ENCODE peak calls at places on chromosomes 7 and 10, in seven cellular contexts. One of them, this sample, is unnamed.

GRCh38 chr7:129657363-129657762 is 45.8 kb downstream of the NRF1 start:
- DNase-seq in MM.1S: no peak
- DNase-seq in OCI-LY7: no peak
- DNase-seq in HCT116: no peak
- DNase-seq in GM23338: no peak
- DNase-seq in hepatocyte: no peak
- DNase-seq in PC-3: peak
- DNase-seq in this sample: no peak

GRCh38 chr7:73521636-73522080 is 435 bp downstream of the BAZ1B start:
- DNase-seq in MM.1S: peak
- DNase-seq in OCI-LY7: peak
- DNase-seq in HCT116: no peak
- DNase-seq in GM23338: peak
- DNase-seq in hepatocyte: peak
- DNase-seq in PC-3: peak
- DNase-seq in this sample: no peak

GRCh38 chr7:114409750-114410149 is 4.9 kb upstream of the FOXP2 start:
- DNase-seq in MM.1S: no peak
- DNase-seq in OCI-LY7: no peak
- DNase-seq in HCT116: no peak
- DNase-seq in GM23338: no peak
- DNase-seq in hepatocyte: no peak
- DNase-seq in PC-3: no peak
- DNase-seq in this sample: no peak

GRCh38 chr10:25125151-25125550 is 49.6 kb upstream of the GPR158 start:
- DNase-seq in MM.1S: no peak
- DNase-seq in OCI-LY7: no peak
- DNase-seq in HCT116: no peak
- DNase-seq in GM23338: peak
- DNase-seq in hepatocyte: no peak
- DNase-seq in PC-3: no peak
- DNase-seq in this sample: peak

GRCh38 chr10:98460837-98461499 is 14.2 kb upstream of the HPS1 start:
- DNase-seq in MM.1S: no peak
- DNase-seq in OCI-LY7: no peak
- DNase-seq in HCT116: peak
- DNase-seq in GM23338: no peak
- DNase-seq in hepatocyte: peak
- DNase-seq in PC-3: peak
- DNase-seq in this sample: no peak

GRCh38 chr7:41869596-41869995 is 166.7 kb upstream of the INHBA start:
- DNase-seq in MM.1S: no peak
- DNase-seq in OCI-LY7: no peak
- DNase-seq in HCT116: no peak
- DNase-seq in GM23338: no peak
- DNase-seq in hepatocyte: no peak
- DNase-seq in PC-3: no peak
- DNase-seq in this sample: no peak

GRCh38 chr7:5689716-5690115 is 91.7 kb downstream of the RNF216 start:
- DNase-seq in MM.1S: no peak
- DNase-seq in OCI-LY7: no peak
- DNase-seq in HCT116: no peak
- DNase-seq in GM23338: no peak
- DNase-seq in hepatocyte: no peak
- DNase-seq in PC-3: no peak
- DNase-seq in this sample: no peak

GRCh38 chr7:155257482-155258232 is 40.0 kb upstream of the INSIG1 start:
- DNase-seq in MM.1S: no peak
- DNase-seq in OCI-LY7: no peak
- DNase-seq in HCT116: no peak
- DNase-seq in GM23338: no peak
- DNase-seq in hepatocyte: no peak
- DNase-seq in PC-3: peak
- DNase-seq in this sample: no peak

GRCh38 chr7:23759556-23760391 is 49.8 kb downstream of the STK31 start:
- DNase-seq in MM.1S: no peak
- DNase-seq in OCI-LY7: no peak
- DNase-seq in HCT116: peak
- DNase-seq in GM23338: no peak
- DNase-seq in hepatocyte: no peak
- DNase-seq in PC-3: peak
- DNase-seq in this sample: no peak

GRCh38 chr7:73611017-73611555 is 13.2 kb downstream of the MLXIPL start:
- DNase-seq in MM.1S: no peak
- DNase-seq in OCI-LY7: no peak
- DNase-seq in HCT116: no peak
- DNase-seq in GM23338: peak
- DNase-seq in hepatocyte: no peak
- DNase-seq in PC-3: no peak
- DNase-seq in this sample: no peak

GRCh38 chr10:116771101-116771705 is 28.8 kb upstream of the HSPA12A start:
- DNase-seq in MM.1S: no peak
- DNase-seq in OCI-LY7: no peak
- DNase-seq in HCT116: no peak
- DNase-seq in GM23338: peak
- DNase-seq in hepatocyte: peak
- DNase-seq in PC-3: peak
- DNase-seq in this sample: no peak

GRCh38 chr7:33742999-33743587 is 162.2 kb upstream of the BMPER start:
- DNase-seq in MM.1S: no peak
- DNase-seq in OCI-LY7: no peak
- DNase-seq in HCT116: no peak
- DNase-seq in GM23338: no peak
- DNase-seq in hepatocyte: no peak
- DNase-seq in PC-3: no peak
- DNase-seq in this sample: no peak

GRCh38 chr7:142355328-142355727 is 97.5 kb upstream of the PRSS58 start:
- DNase-seq in MM.1S: no peak
- DNase-seq in OCI-LY7: no peak
- DNase-seq in HCT116: no peak
- DNase-seq in GM23338: no peak
- DNase-seq in hepatocyte: no peak
- DNase-seq in PC-3: peak
- DNase-seq in this sample: no peak

GRCh38 chr7:111920329-111920728 is 285.9 kb downstream of the DOCK4 start:
- DNase-seq in MM.1S: no peak
- DNase-seq in OCI-LY7: no peak
- DNase-seq in HCT116: no peak
- DNase-seq in GM23338: no peak
- DNase-seq in hepatocyte: no peak
- DNase-seq in PC-3: peak
- DNase-seq in this sample: no peak

GRCh38 chr10:28403090-28403489 is 100.2 kb upstream of the MPP7 start:
- DNase-seq in MM.1S: no peak
- DNase-seq in OCI-LY7: no peak
- DNase-seq in HCT116: no peak
- DNase-seq in GM23338: no peak
- DNase-seq in hepatocyte: no peak
- DNase-seq in PC-3: no peak
- DNase-seq in this sample: no peak

GRCh38 chr7:91946549-91946948 is 5.9 kb downstream of the AKAP9 start:
- DNase-seq in MM.1S: no peak
- DNase-seq in OCI-LY7: no peak
- DNase-seq in HCT116: no peak
- DNase-seq in GM23338: no peak
- DNase-seq in hepatocyte: no peak
- DNase-seq in PC-3: no peak
- DNase-seq in this sample: no peak

GRCh38 chr7:135550196-135550595 is 7.5 kb upstream of the NUP205 start:
- DNase-seq in MM.1S: no peak
- DNase-seq in OCI-LY7: no peak
- DNase-seq in HCT116: no peak
- DNase-seq in GM23338: no peak
- DNase-seq in hepatocyte: no peak
- DNase-seq in PC-3: no peak
- DNase-seq in this sample: no peak

GRCh38 chr10:37010741-37011140 is 114.7 kb upstream of the ANKRD30A start:
- DNase-seq in MM.1S: no peak
- DNase-seq in OCI-LY7: no peak
- DNase-seq in HCT116: no peak
- DNase-seq in GM23338: no peak
- DNase-seq in hepatocyte: no peak
- DNase-seq in PC-3: peak
- DNase-seq in this sample: no peak

GRCh38 chr7:141562036-141562435 is 10.8 kb downstream of the AGK start:
- DNase-seq in MM.1S: no peak
- DNase-seq in OCI-LY7: no peak
- DNase-seq in HCT116: no peak
- DNase-seq in GM23338: no peak
- DNase-seq in hepatocyte: no peak
- DNase-seq in PC-3: no peak
- DNase-seq in this sample: no peak

GRCh38 chr7:70571403-70571911 is 560.5 kb upstream of the GALNT17 start:
- DNase-seq in MM.1S: no peak
- DNase-seq in OCI-LY7: no peak
- DNase-seq in HCT116: no peak
- DNase-seq in GM23338: no peak
- DNase-seq in hepatocyte: peak
- DNase-seq in PC-3: no peak
- DNase-seq in this sample: no peak

GRCh38 chr7:42227523-42227922 is 9.5 kb downstream of the GLI3 start:
- DNase-seq in MM.1S: peak
- DNase-seq in OCI-LY7: no peak
- DNase-seq in HCT116: no peak
- DNase-seq in GM23338: peak
- DNase-seq in hepatocyte: no peak
- DNase-seq in PC-3: no peak
- DNase-seq in this sample: peak

GRCh38 chr7:70071786-70072185 is 473.5 kb downstream of the AUTS2 start:
- DNase-seq in MM.1S: no peak
- DNase-seq in OCI-LY7: no peak
- DNase-seq in HCT116: no peak
- DNase-seq in GM23338: no peak
- DNase-seq in hepatocyte: no peak
- DNase-seq in PC-3: no peak
- DNase-seq in this sample: no peak

DNA sequence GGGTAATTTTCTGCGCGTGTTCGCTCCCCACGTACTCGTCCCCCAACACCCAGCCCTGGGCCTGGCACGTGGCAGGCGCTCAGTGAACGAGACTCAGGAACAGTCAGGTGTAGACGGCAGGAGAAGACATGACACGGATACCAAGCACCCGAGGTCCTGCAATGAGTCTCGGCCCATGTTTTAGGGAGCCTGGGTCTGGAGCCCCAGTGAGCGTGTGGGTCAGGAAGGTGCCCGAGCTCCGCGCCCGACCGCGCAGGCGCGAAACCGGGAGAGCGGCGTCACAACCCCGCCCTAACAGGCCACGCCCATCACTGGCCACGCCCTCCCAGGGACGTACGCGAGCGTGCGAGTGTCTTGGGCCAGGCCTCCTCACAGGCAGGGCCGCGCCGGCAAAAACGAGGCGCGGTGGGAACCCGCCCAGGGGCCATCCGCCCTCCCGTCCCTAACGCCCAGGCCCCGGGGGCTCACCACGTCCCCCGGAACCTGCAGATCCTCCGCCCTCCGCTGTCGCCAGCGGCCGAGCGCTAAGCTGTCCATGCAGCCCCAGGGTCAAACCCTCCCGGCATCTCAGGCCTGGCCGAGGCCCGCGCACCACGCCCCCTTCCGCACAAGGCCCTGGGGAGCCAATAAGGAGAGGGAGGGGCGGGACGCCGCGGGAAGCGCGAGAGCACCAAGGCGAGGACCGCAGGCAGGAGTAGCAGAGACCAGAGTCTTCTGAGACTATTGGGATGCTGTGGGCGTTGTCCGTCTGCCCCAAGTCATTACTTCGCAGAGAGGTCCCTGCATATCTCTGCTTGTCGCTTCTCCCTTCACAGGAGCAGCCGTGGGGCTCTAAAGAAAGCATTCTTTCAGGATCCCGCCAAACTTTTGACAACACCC is at the start of gene C10orf143:
- DNase-seq in MM.1S: peak
- DNase-seq in OCI-LY7: peak
- DNase-seq in HCT116: peak
- DNase-seq in GM23338: peak
- DNase-seq in hepatocyte: peak
- DNase-seq in PC-3: peak
- DNase-seq in this sample: peak
- TF ChIP-seq CTCF in MM.1S: no peak
- TF ChIP-seq CTCF in OCI-LY7: no peak
- TF ChIP-seq CTCF in HCT116: no peak
- TF ChIP-seq CTCF in GM23338: no peak
- TF ChIP-seq CTCF in hepatocyte: no peak
- TF ChIP-seq CTCF in PC-3: no peak
- TF ChIP-seq CTCF in this sample: no peak

GRCh38 chr7:90210925-90211324 is 615 bp upstream of the STEAP2 start:
- DNase-seq in MM.1S: no peak
- DNase-seq in OCI-LY7: no peak
- DNase-seq in HCT116: no peak
- DNase-seq in GM23338: peak
- DNase-seq in hepatocyte: peak
- DNase-seq in PC-3: peak
- DNase-seq in this sample: no peak
- H3K4me2 ChIP-seq in MM.1S: peak
- H3K4me2 ChIP-seq in OCI-LY7: no peak
- H3K4me2 ChIP-seq in HCT116: peak
- H3K4me2 ChIP-seq in GM23338: peak
- H3K4me2 ChIP-seq in hepatocyte: peak
- H3K4me2 ChIP-seq in PC-3: peak
- H3K4me2 ChIP-seq in this sample: peak

GRCh38 chr10:67519434-67519833 is 176.6 kb downstream of the CTNNA3 start:
- DNase-seq in MM.1S: no peak
- DNase-seq in OCI-LY7: no peak
- DNase-seq in HCT116: no peak
- DNase-seq in GM23338: no peak
- DNase-seq in hepatocyte: no peak
- DNase-seq in PC-3: peak
- DNase-seq in this sample: no peak
- TF ChIP-seq EZH2phosphoT487 in MM.1S: no peak
- TF ChIP-seq EZH2phosphoT487 in OCI-LY7: no peak
- TF ChIP-seq EZH2phosphoT487 in HCT116: no peak
- TF ChIP-seq EZH2phosphoT487 in GM23338: no peak
- TF ChIP-seq EZH2phosphoT487 in hepatocyte: no peak
- TF ChIP-seq EZH2phosphoT487 in PC-3: no peak
- TF ChIP-seq EZH2phosphoT487 in this sample: no peak

GRCh38 chr10:132319853-132320669 is 11.9 kb upstream of the LRRC27 start:
- DNase-seq in MM.1S: no peak
- DNase-seq in OCI-LY7: no peak
- DNase-seq in HCT116: no peak
- DNase-seq in GM23338: no peak
- DNase-seq in hepatocyte: peak
- DNase-seq in PC-3: peak
- DNase-seq in this sample: no peak

GRCh38 chr10:132325969-132326889 is 5.8 kb upstream of the LRRC27 start:
- DNase-seq in MM.1S: no peak
- DNase-seq in OCI-LY7: no peak
- DNase-seq in HCT116: no peak
- DNase-seq in GM23338: no peak
- DNase-seq in hepatocyte: no peak
- DNase-seq in PC-3: no peak
- DNase-seq in this sample: no peak

GRCh38 chr10:132320776-132321469 is 11.1 kb upstream of the LRRC27 start:
- DNase-seq in MM.1S: no peak
- DNase-seq in OCI-LY7: no peak
- DNase-seq in HCT116: no peak
- DNase-seq in GM23338: no peak
- DNase-seq in hepatocyte: no peak
- DNase-seq in PC-3: no peak
- DNase-seq in this sample: no peak

GRCh38 chr10:132321726-132322125 is 10.3 kb upstream of the LRRC27 start:
- DNase-seq in MM.1S: no peak
- DNase-seq in OCI-LY7: no peak
- DNase-seq in HCT116: no peak
- DNase-seq in GM23338: no peak
- DNase-seq in hepatocyte: no peak
- DNase-seq in PC-3: no peak
- DNase-seq in this sample: no peak

GRCh38 chr10:132322621-132323048 is 9.4 kb upstream of the LRRC27 start:
- DNase-seq in MM.1S: no peak
- DNase-seq in OCI-LY7: no peak
- DNase-seq in HCT116: no peak
- DNase-seq in GM23338: peak
- DNase-seq in hepatocyte: no peak
- DNase-seq in PC-3: no peak
- DNase-seq in this sample: no peak
- TF ChIP-seq CTCF in MM.1S: no peak
- TF ChIP-seq CTCF in OCI-LY7: no peak
- TF ChIP-seq CTCF in HCT116: no peak
- TF ChIP-seq CTCF in GM23338: no peak
- TF ChIP-seq CTCF in hepatocyte: no peak
- TF ChIP-seq CTCF in PC-3: no peak
- TF ChIP-seq CTCF in this sample: no peak